ENCODE peak calls at places on chromosomes 11 and 22, in seven cellular contexts. One of them, this sample, is unnamed.

GRCh38 chr11:70002433-70002832 is 75.7 kb upstream of the ANO1 start:
- DNase-seq in transverse colon: no peak
- DNase-seq in Peyer's patch: no peak
- DNase-seq in left lung: no peak
- DNase-seq in SK-N-SH: no peak
- DNase-seq in AG10803: no peak
- DNase-seq in body of pancreas: no peak
- DNase-seq in this sample: no peak

GRCh38 chr11:69434341-69434960 is 47.0 kb upstream of the LINC01488 start:
- DNase-seq in transverse colon: no peak
- DNase-seq in body of pancreas: no peak
- DNase-seq in left lung: no peak
- DNase-seq in Peyer's patch: no peak
- DNase-seq in AG10803: no peak
- DNase-seq in SK-N-SH: no peak
- DNase-seq in this sample: no peak

GRCh38 chr11:15038963-15039362 is 34.4 kb upstream of the CALCB start:
- DNase-seq in transverse colon: no peak
- DNase-seq in body of pancreas: no peak
- DNase-seq in AG10803: peak; percentile 24
- DNase-seq in Peyer's patch: no peak
- DNase-seq in SK-N-SH: peak; percentile 21
- DNase-seq in left lung: no peak
- DNase-seq in this sample: peak; percentile 37

GRCh38 chr22:41910599-41911291 is 4.1 kb downstream of the SHISA8 start:
- DNase-seq in left lung: no peak
- DNase-seq in body of pancreas: peak; percentile 62
- DNase-seq in SK-N-SH: peak; percentile 67
- DNase-seq in transverse colon: no peak
- DNase-seq in Peyer's patch: no peak
- DNase-seq in AG10803: peak; percentile 8
- DNase-seq in this sample: peak; percentile 17

GRCh38 chr22:37742374-37743092 is 45.7 kb downstream of the TRIOBP start:
- DNase-seq in AG10803: peak; percentile 86
- DNase-seq in SK-N-SH: no peak
- DNase-seq in left lung: no peak
- DNase-seq in body of pancreas: no peak
- DNase-seq in transverse colon: no peak
- DNase-seq in Peyer's patch: no peak
- DNase-seq in this sample: peak; percentile 89

GRCh38 chr11:95684701-95685100 is 104.9 kb downstream of the FAM76B start:
- DNase-seq in SK-N-SH: no peak
- DNase-seq in AG10803: no peak
- DNase-seq in transverse colon: no peak
- DNase-seq in left lung: no peak
- DNase-seq in body of pancreas: no peak
- DNase-seq in Peyer's patch: no peak
- DNase-seq in this sample: no peak

GRCh38 chr11:100978442-100978841 is 151.2 kb downstream of the PGR start:
- DNase-seq in AG10803: no peak
- DNase-seq in Peyer's patch: no peak
- DNase-seq in body of pancreas: no peak
- DNase-seq in left lung: no peak
- DNase-seq in SK-N-SH: no peak
- DNase-seq in transverse colon: no peak
- DNase-seq in this sample: no peak

GRCh38 chr11:65611028-65611757 is 2.8 kb downstream of the MAP3K11 start:
- DNase-seq in transverse colon: no peak
- DNase-seq in Peyer's patch: no peak
- DNase-seq in SK-N-SH: no peak
- DNase-seq in AG10803: no peak
- DNase-seq in body of pancreas: no peak
- DNase-seq in left lung: peak; percentile 85
- DNase-seq in this sample: no peak

GRCh38 chr22:30610299-30610698 is 3.3 kb downstream of the TCN2 start:
- DNase-seq in left lung: peak; percentile 80
- DNase-seq in transverse colon: no peak
- DNase-seq in SK-N-SH: no peak
- DNase-seq in AG10803: no peak
- DNase-seq in Peyer's patch: no peak
- DNase-seq in body of pancreas: no peak
- DNase-seq in this sample: no peak

GRCh38 chr11:22787565-22788162 is 41.9 kb downstream of the SVIP start:
- DNase-seq in transverse colon: peak; percentile 10
- DNase-seq in AG10803: peak; percentile 46
- DNase-seq in left lung: no peak
- DNase-seq in Peyer's patch: peak; percentile 15
- DNase-seq in body of pancreas: peak; percentile 20
- DNase-seq in SK-N-SH: peak; percentile 46
- DNase-seq in this sample: peak; percentile 76

GRCh38 chr11:126840975-126841374 is 159.6 kb downstream of the KIRREL3 start:
- DNase-seq in left lung: no peak
- DNase-seq in transverse colon: no peak
- DNase-seq in body of pancreas: no peak
- DNase-seq in AG10803: no peak
- DNase-seq in SK-N-SH: no peak
- DNase-seq in Peyer's patch: no peak
- DNase-seq in this sample: no peak

GRCh38 chr11:43735931-43736330 is 55.4 kb downstream of the HSD17B12 start:
- DNase-seq in body of pancreas: no peak
- DNase-seq in transverse colon: no peak
- DNase-seq in AG10803: peak; percentile 76
- DNase-seq in Peyer's patch: no peak
- DNase-seq in SK-N-SH: no peak
- DNase-seq in left lung: no peak
- DNase-seq in this sample: peak; percentile 61
- H3K4me3 ChIP-seq in body of pancreas: no peak overlapping the region
- H3K4me3 ChIP-seq in transverse colon: no peak overlapping the region
- H3K4me3 ChIP-seq in AG10803: no peak overlapping the region
- H3K4me3 ChIP-seq in Peyer's patch: no peak overlapping the region
- H3K4me3 ChIP-seq in SK-N-SH: no peak overlapping the region
- H3K4me3 ChIP-seq in left lung: no peak overlapping the region
- H3K4me3 ChIP-seq in this sample: no peak overlapping the region

GRCh38 chr11:66880484-66881211 is 23.8 kb downstream of the LRFN4 start:
- DNase-seq in left lung: no peak
- DNase-seq in AG10803: no peak
- DNase-seq in SK-N-SH: peak; percentile 54
- DNase-seq in transverse colon: no peak
- DNase-seq in body of pancreas: peak; percentile 67
- DNase-seq in Peyer's patch: no peak
- DNase-seq in this sample: no peak

GRCh38 chr11:66877585-66877984 is 20.7 kb downstream of the LRFN4 start:
- DNase-seq in body of pancreas: no peak
- DNase-seq in Peyer's patch: no peak
- DNase-seq in AG10803: peak; percentile 22
- DNase-seq in SK-N-SH: no peak
- DNase-seq in transverse colon: no peak
- DNase-seq in left lung: no peak
- DNase-seq in this sample: peak; percentile 5

GRCh38 chr11:66881436-66881835 is 24.6 kb downstream of the LRFN4 start:
- DNase-seq in left lung: no peak
- DNase-seq in transverse colon: no peak
- DNase-seq in Peyer's patch: no peak
- DNase-seq in body of pancreas: no peak
- DNase-seq in AG10803: no peak
- DNase-seq in SK-N-SH: no peak
- DNase-seq in this sample: no peak

GRCh38 chr11:66879583-66879982 is 22.7 kb downstream of the LRFN4 start:
- DNase-seq in body of pancreas: no peak
- DNase-seq in AG10803: no peak
- DNase-seq in SK-N-SH: no peak
- DNase-seq in Peyer's patch: no peak
- DNase-seq in transverse colon: no peak
- DNase-seq in left lung: no peak
- DNase-seq in this sample: no peak

GRCh38 chr11:66878554-66878953 is 21.7 kb downstream of the LRFN4 start:
- DNase-seq in AG10803: no peak
- DNase-seq in SK-N-SH: peak; percentile 65
- DNase-seq in transverse colon: no peak
- DNase-seq in Peyer's patch: no peak
- DNase-seq in body of pancreas: no peak
- DNase-seq in left lung: no peak
- DNase-seq in this sample: no peak
- TF ChIP-seq CTCF in AG10803: no peak
- TF ChIP-seq CTCF in SK-N-SH: no peak
- TF ChIP-seq CTCF in transverse colon: no peak
- TF ChIP-seq CTCF in Peyer's patch: no peak
- TF ChIP-seq CTCF in body of pancreas: no peak
- TF ChIP-seq CTCF in left lung: no peak
- TF ChIP-seq CTCF in this sample: no peak

GRCh38 chr11:33256031-33256807 is 962 bp upstream of the HIPK3 start:
- DNase-seq in SK-N-SH: peak; percentile 29
- DNase-seq in AG10803: peak; percentile 44
- DNase-seq in Peyer's patch: no peak
- DNase-seq in left lung: no peak
- DNase-seq in body of pancreas: no peak
- DNase-seq in transverse colon: no peak
- DNase-seq in this sample: peak; percentile 39
- H3K4me3 ChIP-seq in SK-N-SH: peak overlapping the region; percentile 66
- H3K4me3 ChIP-seq in AG10803: peak overlapping the region; percentile 72
- H3K4me3 ChIP-seq in Peyer's patch: peak overlapping the region; percentile 98
- H3K4me3 ChIP-seq in left lung: peak overlapping the region; percentile 63
- H3K4me3 ChIP-seq in body of pancreas: peak overlapping the region; percentile 22
- H3K4me3 ChIP-seq in transverse colon: peak overlapping the region; percentile 84
- H3K4me3 ChIP-seq in this sample: peak overlapping the region; percentile 67

GRCh38 chr22:47125603-47126002 is 363.2 kb downstream of the TBC1D22A start:
- DNase-seq in left lung: no peak
- DNase-seq in transverse colon: no peak
- DNase-seq in AG10803: no peak
- DNase-seq in Peyer's patch: no peak
- DNase-seq in SK-N-SH: no peak
- DNase-seq in body of pancreas: no peak
- DNase-seq in this sample: no peak
- TF ChIP-seq CTCF in left lung: no peak
- TF ChIP-seq CTCF in transverse colon: no peak
- TF ChIP-seq CTCF in AG10803: peak; percentile 26
- TF ChIP-seq CTCF in Peyer's patch: no peak
- TF ChIP-seq CTCF in SK-N-SH: no peak
- TF ChIP-seq CTCF in body of pancreas: no peak
- TF ChIP-seq CTCF in this sample: peak; percentile 20

This sample was measured in fibroblast of the aortic adventitia.